ENCODE peak calls at places on chromosomes 13 and 19, in ten cellular contexts. R is esophagus squamous epithelium, L is ovary, Z is MM.1S, K is GM12865, Q is heart right ventricle, G is AG04449, C is HFF-Myc, U is fibroblast of pulmonary artery, Y is tibial nerve. A is an unnamed sample.

GRCh38 chr13:102838273-102838672 is 7.6 kb upstream of the ERCC5 start:
- DNase-seq in R (no peak), L (no peak), Z (no peak), K (no peak), Q (no peak), G (no peak), C (no peak), U (no peak), Y (no peak), A (no peak)

GRCh38 chr13:30401347-30401746 is 20.9 kb upstream of the UBE2L5 start:
- DNase-seq in R (no peak), L (no peak), Z (no peak), K (no peak), Q (no peak), G (no peak), C (no peak), U (no peak), Y (no peak), A (no peak)

GRCh38 chr13:109989686-109990085 is 203.3 kb upstream of the IRS2 start:
- DNase-seq in R (no peak), L (no peak), Z (no peak), K (no peak), Q (no peak), G (no peak), C (no peak), U (peak; percentile 39), Y (no peak), A (no peak)

GRCh38 chr13:27797228-27797624 is 4.9 kb downstream of the GSX1 start:
- DNase-seq in R (no peak), L (no peak), Z (no peak), K (no peak), Q (no peak), G (no peak), C (no peak), U (peak; percentile 31), Y (no peak), A (no peak)

GRCh38 chr13:50668882-50669281 is 174.6 kb downstream of the DLEU7 start:
- DNase-seq in R (no peak), L (no peak), Z (no peak), K (no peak), Q (no peak), G (no peak), C (no peak), U (no peak), Y (no peak), A (no peak)

GRCh38 chr13:41916173-41916954 is 44.5 kb downstream of the VWA8 start:
- DNase-seq in R (no peak), L (no peak), Z (peak; percentile 85), K (peak; percentile 84), Q (no peak), G (peak; percentile 83), C (peak; percentile 87), U (peak; percentile 79), Y (no peak), A (peak; percentile 89)

GRCh38 chr19:8397746-8398721 is 7.9 kb downstream of the RAB11B start:
- DNase-seq in R (no peak), L (no peak), Z (no peak), K (no peak), Q (no peak), G (no peak), C (no peak), U (no peak), Y (no peak), A (no peak)

GRCh38 chr13:94800423-94800822 is 88.1 kb upstream of the SOX21 start:
- DNase-seq in R (no peak), L (no peak), Z (no peak), K (no peak), Q (no peak), G (no peak), C (no peak), U (no peak), Y (no peak), A (no peak)

GRCh38 chr13:46478641-46479040 is 74.3 kb upstream of the LRCH1 start:
- DNase-seq in R (no peak), L (no peak), Z (no peak), K (no peak), Q (no peak), G (no peak), C (no peak), U (no peak), Y (no peak), A (no peak)

GRCh38 chr13:88345171-88345847 is 674.1 kb downstream of the SLITRK5 start:
- DNase-seq in R (no peak), L (no peak), Z (no peak), K (no peak), Q (no peak), G (no peak), C (no peak), U (no peak), Y (no peak), A (no peak)

GRCh38 chr19:39085392-39085791 is 1.2 kb downstream of the ACP7 start:
- DNase-seq in R (no peak), L (no peak), Z (no peak), K (no peak), Q (no peak), G (no peak), C (no peak), U (no peak), Y (no peak), A (no peak)

GRCh38 chr19:39083983-39084731 is at the start of gene ACP7:
- DNase-seq in R (no peak), L (no peak), Z (no peak), K (no peak), Q (no peak), G (no peak), C (no peak), U (no peak), Y (no peak), A (no peak)

GRCh38 chr19:39086401-39086800 is 2.2 kb downstream of the ACP7 start:
- DNase-seq in R (no peak), L (no peak), Z (no peak), K (no peak), Q (no peak), G (no peak), C (no peak), U (no peak), Y (no peak), A (no peak)

GRCh38 chr19:39083599-39083982 is 577 bp upstream of the ACP7 start:
- DNase-seq in R (no peak), L (no peak), Z (no peak), K (no peak), Q (no peak), G (no peak), C (no peak), U (no peak), Y (no peak), A (no peak)

DNA sequence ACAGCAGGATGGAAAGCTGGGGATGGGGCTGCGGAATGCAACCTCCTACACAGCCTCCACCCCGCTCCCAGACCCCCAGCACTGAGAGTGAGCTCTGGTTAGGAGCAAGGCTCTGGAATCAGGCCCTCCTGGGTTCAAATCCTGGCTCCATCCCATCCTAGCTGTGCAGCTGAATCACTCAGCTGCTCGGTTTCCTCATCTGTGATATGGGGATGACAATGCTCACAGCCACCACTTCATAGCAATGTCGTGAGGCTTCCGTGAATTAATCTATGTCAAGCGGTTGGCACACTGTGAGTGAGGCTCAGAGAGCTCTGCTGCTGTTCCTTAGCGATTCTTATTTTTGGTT is 538 bp downstream of the ACP7 start:
- DNase-seq in R (no peak), L (no peak), Z (no peak), K (no peak), Q (no peak), G (no peak), C (no peak), U (no peak), Y (no peak), A (no peak)
- H3K4me3 ChIP-seq in R (no peak overlapping the region), L (no peak overlapping the region), Z (no peak overlapping the region), K (no peak overlapping the region), Q (no peak overlapping the region), G (no peak overlapping the region), C (no peak overlapping the region), U (no peak overlapping the region), Y (no peak overlapping the region), A (peak overlapping the region; percentile 32)

DNA sequence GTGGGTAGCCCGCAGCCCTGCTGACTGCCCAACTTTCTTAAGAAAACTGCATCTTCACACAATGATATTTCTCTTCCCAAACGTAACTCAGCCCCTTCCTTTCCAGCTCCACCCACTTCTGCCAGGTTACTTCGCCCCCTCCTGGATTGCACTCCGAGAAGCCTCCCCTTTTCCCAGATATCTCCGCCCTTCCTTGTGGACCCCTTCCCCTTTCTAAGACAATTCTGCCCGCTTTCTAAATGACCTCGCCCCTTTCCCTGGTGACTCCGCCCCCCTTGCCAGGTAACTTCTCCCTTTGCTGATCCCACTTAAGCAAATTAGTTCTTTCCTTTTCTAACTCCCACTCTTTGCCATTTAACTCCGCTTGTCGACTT is 2.6 kb downstream of the VSIG10L start:
- DNase-seq in R (no peak), L (no peak), Z (no peak), K (no peak), Q (no peak), G (no peak), C (no peak), U (no peak), Y (no peak), A (no peak)
- TF ChIP-seq CTCF in R (no peak), L (no peak), Z (no peak), K (no peak), Q (no peak), G (no peak), C (no peak), U (peak; percentile 6), Y (no peak), A (no peak)

GRCh38 chr19:30229524-30230174 is 142.5 kb upstream of the ZNF536 start:
- DNase-seq in R (no peak), L (no peak), Z (no peak), K (no peak), Q (no peak), G (no peak), C (no peak), U (no peak), Y (no peak), A (no peak)
- H3K4me3 ChIP-seq in R (no peak overlapping the region), L (no peak overlapping the region), Z (no peak overlapping the region), K (no peak overlapping the region), Q (peak overlapping the region; percentile 56), G (no peak overlapping the region), C (no peak overlapping the region), U (no peak overlapping the region), Y (peak overlapping the region; percentile 54), A (peak overlapping the region; percentile 47)

GRCh38 chr19:7393459-7393858 is 44.7 kb downstream of the ARHGEF18 start:
- DNase-seq in R (no peak), L (no peak), Z (no peak), K (no peak), Q (no peak), G (no peak), C (no peak), U (no peak), Y (no peak), A (no peak)

GRCh38 chr19:7395360-7395781 is 46.6 kb downstream of the ARHGEF18 start:
- DNase-seq in R (no peak), L (no peak), Z (peak; percentile 18), K (peak; percentile 40), Q (no peak), G (no peak), C (no peak), U (peak; percentile 22), Y (no peak), A (no peak)

GRCh38 chr19:7395793-7396192 is 47.1 kb downstream of the ARHGEF18 start:
- DNase-seq in R (no peak), L (no peak), Z (peak; percentile 15), K (peak; percentile 37), Q (no peak), G (no peak), C (no peak), U (no peak), Y (no peak), A (no peak)

GRCh38 chr19:7393934-7394508 is 45.3 kb downstream of the ARHGEF18 start:
- DNase-seq in R (no peak), L (no peak), Z (no peak), K (no peak), Q (no peak), G (no peak), C (no peak), U (no peak), Y (no peak), A (no peak)

GRCh38 chr19:7394728-7395359 is 46.1 kb downstream of the ARHGEF18 start:
- DNase-seq in R (peak; percentile 28), L (peak; percentile 91), Z (peak; percentile 91), K (peak; percentile 94), Q (peak; percentile 93), G (peak; percentile 21), C (peak; percentile 53), U (peak; percentile 90), Y (peak; percentile 75), A (peak; percentile 70)
- TF ChIP-seq CTCF in R (no peak), L (peak; percentile 9), Z (no peak), K (no peak), Q (no peak), G (peak; percentile 9), C (no peak), U (no peak), Y (no peak), A (no peak)